ENCODE peak calls at places on chromosomes 12 and 14, in six cellular contexts. B, H, M, S, D and O are unnamed samples.

GRCh38 chr14:99562848-99563748 is 40.9 kb downstream of the CCDC85C start:
- DNase-seq in D (no peak), B (no peak), S (no peak), M (no peak), H (no peak), O (no peak)

GRCh38 chr12:94304566-94305061 is 155.1 kb downstream of the CEP83 start:
- DNase-seq in B (no peak), H (no peak), M (no peak), S (no peak), D (no peak), O (no peak)

GRCh38 chr12:213527-213932 is 427 bp downstream of the SLC6A12 start:
- DNase-seq in H (no peak), S (no peak), M (no peak), D (no peak), B (no peak), O (no peak)

GRCh38 chr14:48936881-48937280 is 649.3 kb downstream of the RPS29 start:
- DNase-seq in B (no peak), M (no peak), S (no peak), H (no peak), D (no peak), O (no peak)

GRCh38 chr12:94793191-94793595 is 142.8 kb upstream of the TMCC3 start:
- DNase-seq in H (no peak), D (no peak), M (no peak), B (no peak), S (no peak), O (no peak)

GRCh38 chr14:24069411-24069735 is 2.0 kb upstream of the CPNE6 start:
- DNase-seq in D (no peak), S (no peak), B (no peak), H (no peak), M (no peak), O (no peak)

GRCh38 chr14:81435578-81436295 is 35.6 kb upstream of the STON2 start:
- DNase-seq in D (peak), B (peak), S (peak), H (peak), M (peak), O (peak)

GRCh38 chr14:63039800-63040380 is 5.4 kb downstream of the KCNH5 start:
- DNase-seq in H (no peak), D (no peak), B (no peak), S (no peak), M (no peak), O (no peak)

GRCh38 chr12:59695379-59695778 is 99.5 kb downstream of the SLC16A7 start:
- DNase-seq in D (no peak), S (no peak), M (no peak), B (no peak), H (no peak), O (no peak)

GRCh38 chr12:51689972-51690371 is 98.9 kb downstream of the SCN8A start:
- DNase-seq in D (no peak), M (no peak), S (no peak), H (no peak), B (no peak), O (no peak)

GRCh38 chr12:117494833-117495714 is 133.6 kb upstream of the NOS1 start:
- DNase-seq in D (no peak), S (no peak), H (no peak), M (no peak), B (no peak), O (no peak)